ENCODE peak calls at places on chromosomes 6 and 20, in seven cellular contexts. One of them, this sample, is unnamed.

GRCh38 chr6:13247627-13248026 is 80.7 kb downstream of the TBC1D7 start:
- DNase-seq in lower lobe of right lung: no peak
- DNase-seq in GM12865: no peak
- DNase-seq in cardiac fibroblast: no peak
- DNase-seq in lower leg skin: peak
- DNase-seq in GM06990: no peak
- DNase-seq in A673: no peak
- DNase-seq in this sample: no peak

GRCh38 chr6:24905485-24905884 is 30.3 kb downstream of the RIPOR2 start:
- DNase-seq in lower leg skin: no peak
- DNase-seq in lower lobe of right lung: no peak
- DNase-seq in GM06990: no peak
- DNase-seq in cardiac fibroblast: no peak
- DNase-seq in GM12865: no peak
- DNase-seq in A673: peak
- DNase-seq in this sample: no peak

GRCh38 chr20:32019156-32019510 is 8.9 kb downstream of the CCM2L start:
- DNase-seq in lower lobe of right lung: peak
- DNase-seq in A673: no peak
- DNase-seq in GM12865: no peak
- DNase-seq in lower leg skin: no peak
- DNase-seq in GM06990: no peak
- DNase-seq in cardiac fibroblast: no peak
- DNase-seq in this sample: no peak

GRCh38 chr20:37913563-37914366 is 10.8 kb downstream of the VSTM2L start:
- DNase-seq in A673: peak
- DNase-seq in lower leg skin: no peak
- DNase-seq in GM06990: no peak
- DNase-seq in lower lobe of right lung: no peak
- DNase-seq in cardiac fibroblast: no peak
- DNase-seq in GM12865: no peak
- DNase-seq in this sample: no peak

GRCh38 chr20:78338-78737 is 9.1 kb upstream of the DEFB125 start:
- DNase-seq in cardiac fibroblast: no peak
- DNase-seq in lower leg skin: no peak
- DNase-seq in A673: no peak
- DNase-seq in GM12865: no peak
- DNase-seq in lower lobe of right lung: no peak
- DNase-seq in GM06990: no peak
- DNase-seq in this sample: no peak

GRCh38 chr6:150638286-150638685 is 38.6 kb downstream of the PLEKHG1 start:
- DNase-seq in GM12865: no peak
- DNase-seq in GM06990: no peak
- DNase-seq in lower leg skin: no peak
- DNase-seq in cardiac fibroblast: no peak
- DNase-seq in lower lobe of right lung: no peak
- DNase-seq in A673: no peak
- DNase-seq in this sample: no peak

GRCh38 chr6:85484941-85485340 is 35.1 kb downstream of the NT5E start:
- DNase-seq in lower lobe of right lung: no peak
- DNase-seq in lower leg skin: no peak
- DNase-seq in GM12865: no peak
- DNase-seq in A673: no peak
- DNase-seq in cardiac fibroblast: no peak
- DNase-seq in GM06990: no peak
- DNase-seq in this sample: no peak

GRCh38 chr6:27599859-27600532 is 127.1 kb upstream of the ZNF184 start:
- DNase-seq in A673: no peak
- DNase-seq in GM06990: no peak
- DNase-seq in GM12865: peak
- DNase-seq in cardiac fibroblast: no peak
- DNase-seq in lower lobe of right lung: no peak
- DNase-seq in lower leg skin: no peak
- DNase-seq in this sample: no peak

GRCh38 chr6:71333700-71334099 is 45.1 kb downstream of the OGFRL1 start:
- DNase-seq in GM12865: no peak
- DNase-seq in lower lobe of right lung: no peak
- DNase-seq in cardiac fibroblast: peak
- DNase-seq in lower leg skin: no peak
- DNase-seq in GM06990: no peak
- DNase-seq in A673: no peak
- DNase-seq in this sample: peak

GRCh38 chr6:136723780-136724179 is 68.5 kb downstream of the MAP3K5 start:
- DNase-seq in cardiac fibroblast: no peak
- DNase-seq in GM12865: peak
- DNase-seq in A673: peak
- DNase-seq in lower leg skin: no peak
- DNase-seq in lower lobe of right lung: peak
- DNase-seq in GM06990: peak
- DNase-seq in this sample: no peak

GRCh38 chr6:4401408-4402367 is 266.3 kb upstream of the ECI2 start:
- DNase-seq in GM06990: no peak
- DNase-seq in GM12865: no peak
- DNase-seq in cardiac fibroblast: peak
- DNase-seq in A673: no peak
- DNase-seq in lower lobe of right lung: no peak
- DNase-seq in lower leg skin: no peak
- DNase-seq in this sample: no peak

GRCh38 chr6:4294636-4295035 is 159.3 kb upstream of the ECI2 start:
- DNase-seq in GM12865: no peak
- DNase-seq in A673: no peak
- DNase-seq in cardiac fibroblast: no peak
- DNase-seq in lower lobe of right lung: no peak
- DNase-seq in GM06990: no peak
- DNase-seq in lower leg skin: no peak
- DNase-seq in this sample: no peak

GRCh38 chr20:63736893-63737689 is 627 bp downstream of the LIME1 start:
- DNase-seq in GM12865: peak
- DNase-seq in lower leg skin: peak
- DNase-seq in cardiac fibroblast: no peak
- DNase-seq in GM06990: peak
- DNase-seq in lower lobe of right lung: no peak
- DNase-seq in A673: no peak
- DNase-seq in this sample: no peak

GRCh38 chr20:21607971-21608735 is 94.3 kb upstream of the NKX2-2 start:
- DNase-seq in cardiac fibroblast: no peak
- DNase-seq in lower lobe of right lung: peak
- DNase-seq in GM06990: no peak
- DNase-seq in A673: peak
- DNase-seq in lower leg skin: no peak
- DNase-seq in GM12865: no peak
- DNase-seq in this sample: no peak

GRCh38 chr20:661474-662288 is 8.7 kb upstream of the SRXN1 start:
- DNase-seq in GM12865: no peak
- DNase-seq in GM06990: no peak
- DNase-seq in lower leg skin: no peak
- DNase-seq in lower lobe of right lung: no peak
- DNase-seq in cardiac fibroblast: no peak
- DNase-seq in A673: no peak
- DNase-seq in this sample: no peak

GRCh38 chr6:31971279-31971992 is 502 bp downstream of the DXO start:
- DNase-seq in cardiac fibroblast: no peak
- DNase-seq in A673: no peak
- DNase-seq in GM12865: no peak
- DNase-seq in lower leg skin: peak
- DNase-seq in lower lobe of right lung: peak
- DNase-seq in GM06990: no peak
- DNase-seq in this sample: no peak

GRCh38 chr6:53282234-53282633 is 66.5 kb downstream of the ELOVL5 start:
- DNase-seq in A673: no peak
- DNase-seq in GM06990: no peak
- DNase-seq in lower leg skin: no peak
- DNase-seq in GM12865: no peak
- DNase-seq in cardiac fibroblast: no peak
- DNase-seq in lower lobe of right lung: no peak
- DNase-seq in this sample: no peak

GRCh38 chr6:81762132-81762531 is 9.7 kb upstream of the TENT5A start:
- DNase-seq in A673: no peak
- DNase-seq in lower lobe of right lung: no peak
- DNase-seq in GM06990: no peak
- DNase-seq in GM12865: no peak
- DNase-seq in cardiac fibroblast: no peak
- DNase-seq in lower leg skin: no peak
- DNase-seq in this sample: peak

GRCh38 chr6:111813247-111814162 is 59.7 kb downstream of the FYN start:
- DNase-seq in A673: no peak
- DNase-seq in GM12865: no peak
- DNase-seq in lower lobe of right lung: no peak
- DNase-seq in cardiac fibroblast: peak
- DNase-seq in lower leg skin: no peak
- DNase-seq in GM06990: no peak
- DNase-seq in this sample: peak

GRCh38 chr20:53737404-53738038 is 143.9 kb upstream of the ZNF217 start:
- DNase-seq in lower lobe of right lung: no peak
- DNase-seq in cardiac fibroblast: peak
- DNase-seq in A673: no peak
- DNase-seq in lower leg skin: no peak
- DNase-seq in GM06990: no peak
- DNase-seq in GM12865: peak
- DNase-seq in this sample: peak

GRCh38 chr6:40397287-40398033 is 189.7 kb downstream of the LRFN2 start:
- DNase-seq in A673: no peak
- DNase-seq in lower lobe of right lung: no peak
- DNase-seq in lower leg skin: peak
- DNase-seq in GM06990: no peak
- DNase-seq in cardiac fibroblast: no peak
- DNase-seq in GM12865: no peak
- DNase-seq in this sample: no peak

GRCh38 chr20:58352454-58352853 is 36.6 kb upstream of the VAPB start:
- DNase-seq in A673: no peak
- DNase-seq in GM12865: no peak
- DNase-seq in lower leg skin: no peak
- DNase-seq in lower lobe of right lung: no peak
- DNase-seq in cardiac fibroblast: no peak
- DNase-seq in GM06990: no peak
- DNase-seq in this sample: no peak

GRCh38 chr6:3314176-3314575 is 55.4 kb downstream of the PSMG4 start:
- DNase-seq in lower lobe of right lung: no peak
- DNase-seq in GM12865: no peak
- DNase-seq in GM06990: no peak
- DNase-seq in A673: no peak
- DNase-seq in lower leg skin: peak
- DNase-seq in cardiac fibroblast: no peak
- DNase-seq in this sample: no peak

GRCh38 chr20:60054716-60055371 is 96.6 kb downstream of the CDH26 start:
- DNase-seq in GM06990: no peak
- DNase-seq in lower leg skin: peak
- DNase-seq in cardiac fibroblast: no peak
- DNase-seq in A673: no peak
- DNase-seq in GM12865: no peak
- DNase-seq in lower lobe of right lung: no peak
- DNase-seq in this sample: no peak

GRCh38 chr20:38460040-38460623 is 12.5 kb upstream of the RALGAPB start:
- DNase-seq in GM12865: no peak
- DNase-seq in A673: peak
- DNase-seq in cardiac fibroblast: peak
- DNase-seq in GM06990: no peak
- DNase-seq in lower lobe of right lung: no peak
- DNase-seq in lower leg skin: no peak
- DNase-seq in this sample: peak

GRCh38 chr6:22709804-22710203 is 140.4 kb downstream of the HDGFL1 start:
- DNase-seq in A673: no peak
- DNase-seq in lower lobe of right lung: no peak
- DNase-seq in lower leg skin: no peak
- DNase-seq in GM06990: no peak
- DNase-seq in GM12865: no peak
- DNase-seq in cardiac fibroblast: no peak
- DNase-seq in this sample: peak

GRCh38 chr6:28393912-28394662 is 5.5 kb downstream of the ZSCAN12 start:
- DNase-seq in lower lobe of right lung: no peak
- DNase-seq in lower leg skin: no peak
- DNase-seq in GM06990: no peak
- DNase-seq in GM12865: no peak
- DNase-seq in A673: peak
- DNase-seq in cardiac fibroblast: peak
- DNase-seq in this sample: peak

GRCh38 chr20:37378785-37379598 is 33.1 kb downstream of the SRC start:
- DNase-seq in GM06990: no peak
- DNase-seq in cardiac fibroblast: peak
- DNase-seq in lower lobe of right lung: peak
- DNase-seq in GM12865: no peak
- DNase-seq in A673: no peak
- DNase-seq in lower leg skin: no peak
- DNase-seq in this sample: peak

GRCh38 chr6:170048615-170049256 is 242.1 kb downstream of the DLL1 start:
- DNase-seq in cardiac fibroblast: peak
- DNase-seq in lower leg skin: peak
- DNase-seq in GM12865: no peak
- DNase-seq in lower lobe of right lung: peak
- DNase-seq in A673: no peak
- DNase-seq in GM06990: no peak
- DNase-seq in this sample: peak

DNA sequence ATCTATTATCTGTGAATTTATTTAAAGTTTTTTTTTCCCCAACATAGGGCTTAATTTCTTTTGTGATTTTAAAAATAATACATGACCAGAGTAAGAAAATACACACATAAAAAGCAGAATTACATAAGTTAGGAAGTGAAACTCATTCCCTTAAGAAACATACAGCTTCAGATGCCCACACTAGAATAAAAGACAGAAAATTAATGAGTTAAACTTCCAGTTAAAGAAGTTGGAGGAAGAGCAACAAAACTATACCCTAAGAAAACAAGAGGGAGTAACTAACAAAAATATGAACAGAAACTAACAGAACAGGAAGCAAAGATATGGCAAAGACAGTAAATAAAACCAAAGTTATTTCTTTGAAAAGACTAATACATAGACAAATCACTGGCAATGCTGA is 107.6 kb upstream of the CEP85L start:
- DNase-seq in lower lobe of right lung: no peak
- DNase-seq in lower leg skin: no peak
- DNase-seq in GM12865: no peak
- DNase-seq in A673: no peak
- DNase-seq in GM06990: no peak
- DNase-seq in cardiac fibroblast: no peak
- DNase-seq in this sample: no peak
- H3K4me3 ChIP-seq in lower lobe of right lung: no peak
- H3K4me3 ChIP-seq in lower leg skin: no peak
- H3K4me3 ChIP-seq in GM12865: no peak
- H3K4me3 ChIP-seq in A673: no peak
- H3K4me3 ChIP-seq in GM06990: no peak
- H3K4me3 ChIP-seq in cardiac fibroblast: no peak
- H3K4me3 ChIP-seq in this sample: no peak

GRCh38 chr20:34676642-34677373 is at the start of gene PIGU:
- DNase-seq in lower lobe of right lung: peak
- DNase-seq in GM12865: peak
- DNase-seq in cardiac fibroblast: peak
- DNase-seq in A673: peak
- DNase-seq in lower leg skin: peak
- DNase-seq in GM06990: peak
- DNase-seq in this sample: peak
- TF ChIP-seq CTCF in lower lobe of right lung: peak
- TF ChIP-seq CTCF in GM12865: no peak
- TF ChIP-seq CTCF in cardiac fibroblast: no peak
- TF ChIP-seq CTCF in A673: no peak
- TF ChIP-seq CTCF in lower leg skin: no peak
- TF ChIP-seq CTCF in GM06990: no peak
- TF ChIP-seq CTCF in this sample: peak

GRCh38 chr6:109284675-109285074 is 97.6 kb downstream of the CD164 start:
- DNase-seq in GM06990: no peak
- DNase-seq in lower leg skin: no peak
- DNase-seq in A673: no peak
- DNase-seq in cardiac fibroblast: no peak
- DNase-seq in lower lobe of right lung: no peak
- DNase-seq in GM12865: no peak
- DNase-seq in this sample: no peak
- H3K4me3 ChIP-seq in GM06990: no peak
- H3K4me3 ChIP-seq in lower leg skin: no peak
- H3K4me3 ChIP-seq in A673: no peak
- H3K4me3 ChIP-seq in cardiac fibroblast: no peak
- H3K4me3 ChIP-seq in lower lobe of right lung: no peak
- H3K4me3 ChIP-seq in GM12865: no peak
- H3K4me3 ChIP-seq in this sample: no peak

GRCh38 chr6:73803562-73804221 is 107.7 kb downstream of the CD109 start:
- DNase-seq in cardiac fibroblast: peak
- DNase-seq in GM12865: peak
- DNase-seq in lower leg skin: no peak
- DNase-seq in A673: peak
- DNase-seq in GM06990: no peak
- DNase-seq in lower lobe of right lung: no peak
- DNase-seq in this sample: peak
- TF ChIP-seq CTCF in cardiac fibroblast: peak
- TF ChIP-seq CTCF in GM12865: peak
- TF ChIP-seq CTCF in lower leg skin: no peak
- TF ChIP-seq CTCF in A673: peak
- TF ChIP-seq CTCF in GM06990: peak
- TF ChIP-seq CTCF in lower lobe of right lung: peak
- TF ChIP-seq CTCF in this sample: peak

This sample was measured in fibroblast of villous mesenchyme.